ENCODE peak calls at places on chromosomes 5 and 9, in nine cellular contexts. K, Q, N, I, P, X, S, Y and O are unnamed samples.

GRCh38 chr9:5389109-5389732 is 48.5 kb downstream of the PLGRKT start:
- DNase-seq in P (no peak), S (no peak), I (peak), X (no peak), N (no peak), Y (peak), K (peak), Q (no peak), O (no peak)

GRCh38 chr5:54845567-54845941 is 139.8 kb downstream of the ESM1 start:
- DNase-seq in Q (no peak), S (no peak), I (peak), K (peak), N (no peak), P (peak), Y (no peak), X (no peak), O (no peak)

GRCh38 chr5:73278693-73279092 is 105.7 kb downstream of the TMEM174 start:
- DNase-seq in P (no peak), K (no peak), S (no peak), Y (no peak), X (no peak), N (no peak), I (peak), Q (no peak), O (no peak)

GRCh38 chr5:151082274-151082902 is 1.6 kb upstream of the TNIP1 start:
- DNase-seq in K (peak), I (peak), P (peak), S (no peak), X (peak), Y (no peak), N (peak), Q (peak), O (no peak)

GRCh38 chr5:59342181-59342580 is 551.3 kb downstream of the PDE4D start:
- DNase-seq in X (no peak), P (no peak), Q (no peak), I (no peak), S (no peak), K (no peak), N (peak), Y (no peak), O (no peak)

GRCh38 chr5:95392593-95393182 is 1.5 kb downstream of the FAM81B start:
- DNase-seq in P (peak), I (peak), N (no peak), Y (peak), K (peak), X (peak), S (no peak), Q (no peak), O (no peak)

GRCh38 chr5:157600252-157600651 is 24.7 kb upstream of the ADAM19 start:
- DNase-seq in N (no peak), I (no peak), S (no peak), K (no peak), X (no peak), P (no peak), Q (no peak), Y (no peak), O (no peak)

GRCh38 chr5:39186289-39186688 is 33.1 kb downstream of the FYB1 start:
- DNase-seq in X (no peak), N (no peak), S (no peak), Y (no peak), K (no peak), Q (no peak), I (no peak), P (no peak), O (no peak)

GRCh38 chr9:35114921-35115341 is 731 bp downstream of the ATOSB start:
- DNase-seq in K (peak), Y (peak), I (peak), S (no peak), X (peak), Q (peak), N (peak), P (peak), O (peak)

GRCh38 chr5:109200221-109200620 is 209.6 kb downstream of the PJA2 start:
- DNase-seq in N (no peak), Q (no peak), I (no peak), X (no peak), Y (no peak), K (no peak), P (no peak), S (no peak), O (no peak)

GRCh38 chr5:33921005-33921404 is 15.2 kb upstream of the RXFP3 start:
- DNase-seq in I (no peak), N (no peak), Q (no peak), K (no peak), S (no peak), Y (no peak), X (no peak), P (no peak), O (no peak)

GRCh38 chr5:124278636-124279035 is 467.8 kb downstream of the ZNF608 start:
- DNase-seq in S (no peak), K (no peak), Y (no peak), N (no peak), Q (no peak), P (no peak), I (peak), X (no peak), O (no peak)

GRCh38 chr9:34428325-34428958 is 29.9 kb downstream of the FAM219A start:
- DNase-seq in P (no peak), I (no peak), S (no peak), X (no peak), K (no peak), N (peak), Q (no peak), Y (no peak), O (no peak)

GRCh38 chr5:72288923-72289322 is 31.1 kb downstream of the MRPS27 start:
- DNase-seq in S (no peak), P (no peak), Q (no peak), N (no peak), K (no peak), I (no peak), Y (no peak), X (no peak), O (no peak)

GRCh38 chr5:474826-475661 is 32.1 kb downstream of the EXOC3 start:
- DNase-seq in P (no peak), Q (no peak), I (no peak), Y (no peak), S (no peak), X (no peak), K (no peak), N (no peak), O (no peak)

GRCh38 chr9:35689351-35689600 is 449 bp downstream of the TPM2 start:
- DNase-seq in S (no peak), Q (no peak), N (no peak), K (no peak), Y (no peak), I (no peak), X (no peak), P (no peak), O (no peak)

GRCh38 chr9:93020785-93021670 is 37.5 kb upstream of the SUSD3 start:
- DNase-seq in S (no peak), X (no peak), Q (no peak), N (no peak), K (no peak), P (no peak), I (no peak), Y (no peak), O (no peak)

GRCh38 chr9:103037508-103038477 is 42.7 kb downstream of the CYLC2 start:
- DNase-seq in Q (no peak), Y (no peak), S (no peak), N (no peak), I (peak), K (no peak), P (peak), X (no peak), O (no peak)

GRCh38 chr9:89473762-89474469 is 24.0 kb downstream of the SEMA4D start:
- DNase-seq in S (no peak), Y (no peak), K (peak), Q (no peak), I (peak), P (peak), X (no peak), N (no peak), O (no peak)

GRCh38 chr5:77768978-77769377 is 7.2 kb downstream of the TBCA start:
- DNase-seq in I (no peak), N (no peak), K (no peak), Y (no peak), X (no peak), S (no peak), P (no peak), Q (no peak), O (no peak)

GRCh38 chr5:178770621-178771020 is 40.2 kb upstream of the ZNF354A start:
- DNase-seq in S (no peak), X (no peak), K (no peak), Q (no peak), P (no peak), Y (no peak), I (no peak), N (no peak), O (no peak)

GRCh38 chr9:903886-904285 is 62.4 kb downstream of the DMRT1 start:
- DNase-seq in Y (no peak), X (no peak), K (no peak), N (no peak), P (no peak), I (no peak), Q (no peak), S (no peak), O (no peak)

GRCh38 chr5:92849798-92850197 is 731.2 kb downstream of the NR2F1-AS1 start:
- DNase-seq in Y (no peak), P (no peak), I (no peak), Q (no peak), K (no peak), S (no peak), X (no peak), N (no peak), O (no peak)

GRCh38 chr9:116705531-116705930 is 18.4 kb downstream of the TRIM32 start:
- DNase-seq in Y (no peak), I (no peak), N (no peak), X (no peak), Q (no peak), S (no peak), P (no peak), K (no peak), O (no peak)

GRCh38 chr5:149675467-149676201 is 54.5 kb upstream of the PPARGC1B start:
- DNase-seq in S (no peak), N (no peak), Q (no peak), P (peak), K (no peak), I (no peak), X (peak), Y (no peak), O (no peak)

GRCh38 chr9:136047775-136048559 is 47.1 kb downstream of the NACC2 start:
- DNase-seq in N (no peak), X (no peak), Q (no peak), S (no peak), Y (no peak), I (no peak), K (no peak), P (no peak), O (no peak)

GRCh38 chr5:111069839-111070238 is 1.7 kb upstream of the TSLP start:
- DNase-seq in S (no peak), X (no peak), N (no peak), Y (no peak), P (no peak), Q (no peak), I (no peak), K (peak), O (no peak)

GRCh38 chr5:99035942-99036341 is 107.1 kb upstream of the CHD1 start:
- DNase-seq in N (no peak), I (no peak), K (no peak), P (no peak), S (no peak), Y (no peak), Q (no peak), X (no peak), O (no peak)

GRCh38 chr9:38404314-38404713 is 11.8 kb downstream of the ALDH1B1 start:
- DNase-seq in P (no peak), I (no peak), K (no peak), N (no peak), Y (no peak), S (no peak), Q (no peak), X (no peak), O (no peak)

GRCh38 chr5:159242153-159242552 is 20.9 kb upstream of the UBLCP1 start:
- DNase-seq in I (peak), N (no peak), S (no peak), Q (no peak), P (no peak), Y (no peak), X (no peak), K (peak), O (no peak)

GRCh38 chr9:127825319-127826051 is 22.8 kb downstream of the FPGS start:
- DNase-seq in K (no peak), P (peak), N (peak), X (peak), S (no peak), Q (peak), I (no peak), Y (no peak), O (peak)

GRCh38 chr9:38707885-38708640 is 11.9 kb downstream of the FAM240B start:
- DNase-seq in K (no peak), Q (peak), N (no peak), P (no peak), I (peak), Y (peak), X (peak), S (no peak), O (peak)

GRCh38 chr9:69667306-69667705 is 4.9 kb downstream of the APBA1 start:
- DNase-seq in P (no peak), S (no peak), X (peak), I (no peak), Y (no peak), Q (peak), K (peak), N (no peak), O (no peak)

GRCh38 chr5:135432113-135432512 is 15.0 kb downstream of the DCANP1 start:
- DNase-seq in I (no peak), S (no peak), X (no peak), N (no peak), K (no peak), P (no peak), Y (no peak), Q (no peak), O (no peak)

GRCh38 chr9:127049044-127049443 is 73.4 kb downstream of the ANGPTL2 start:
- DNase-seq in K (peak), Y (peak), N (no peak), I (peak), Q (no peak), P (peak), X (no peak), S (no peak), O (no peak)

GRCh38 chr9:113885183-113886002 is 9.3 kb downstream of the ZNF618 start:
- DNase-seq in Q (no peak), Y (no peak), I (no peak), X (no peak), K (no peak), S (no peak), P (no peak), N (no peak), O (no peak)

GRCh38 chr9:28518439-28518838 is 945.2 kb upstream of the C9orf72 start:
- DNase-seq in K (no peak), I (no peak), S (no peak), P (no peak), X (no peak), Y (no peak), N (no peak), Q (no peak), O (no peak)

GRCh38 chr9:13857521-13857920 is 456.4 kb downstream of the NFIB start:
- DNase-seq in I (peak), S (no peak), Y (no peak), K (peak), P (no peak), X (no peak), N (no peak), Q (no peak), O (no peak)

GRCh38 chr5:112418412-112419049 is 546 bp downstream of the EPB41L4A start:
- DNase-seq in X (peak), N (peak), S (no peak), I (no peak), P (no peak), K (peak), Q (peak), Y (no peak), O (no peak)

GRCh38 chr5:112419596-112420110 is 576 bp upstream of the EPB41L4A start:
- DNase-seq in I (no peak), S (peak), X (peak), Y (peak), Q (peak), N (peak), K (peak), P (peak), O (no peak)

GRCh38 chr5:112419050-112419595 is at the start of gene EPB41L4A:
- DNase-seq in N (peak), K (peak), I (no peak), Y (peak), X (peak), S (no peak), P (peak), Q (peak), O (no peak)

GRCh38 chr5:112420111-112420864 is 1.2 kb upstream of the EPB41L4A start:
- DNase-seq in N (peak), I (peak), S (peak), P (peak), X (peak), Y (peak), Q (peak), K (peak), O (peak)

DNA sequence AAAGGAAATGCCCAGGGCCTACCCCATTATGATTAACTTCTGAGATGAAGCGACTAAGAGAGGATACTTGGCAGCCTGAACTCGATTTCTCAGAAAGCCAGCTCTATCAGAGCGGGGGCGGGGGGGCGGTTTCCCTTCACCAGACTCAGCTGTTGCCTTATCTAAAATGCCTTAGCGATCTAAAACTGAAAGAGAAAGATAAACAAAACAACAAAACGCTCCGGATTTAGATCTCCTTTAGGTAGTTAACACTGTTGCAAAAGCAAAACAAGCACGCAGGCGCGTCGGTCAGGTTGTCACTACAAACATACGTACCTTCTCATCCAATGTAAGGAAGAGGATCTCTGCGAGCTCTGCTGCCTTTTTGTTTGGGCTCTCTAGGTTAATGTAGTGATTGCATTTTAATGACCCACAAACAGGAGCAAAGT is 1.1 kb downstream of the EPB41L4A start:
- DNase-seq in K (peak), Q (peak), I (peak), N (peak), X (peak), Y (peak), P (peak), S (no peak), O (no peak)
- TF ChIP-seq EZH2phosphoT487 in K (no peak), Q (no peak), I (peak), N (no peak), X (no peak), Y (no peak), P (no peak), S (no peak), O (no peak)

GRCh38 chr5:137466888-137467287 is 32.2 kb downstream of the SPOCK1 start:
- DNase-seq in S (no peak), Y (no peak), N (no peak), Q (no peak), I (no peak), K (peak), X (no peak), P (no peak), O (no peak)
- TF ChIP-seq EZH2phosphoT487 in S (no peak), Y (no peak), N (no peak), Q (no peak), I (no peak), K (no peak), X (no peak), P (no peak), O (no peak)

GRCh38 chr9:137318976-137319375 is 16.9 kb upstream of the NRARP start:
- DNase-seq in Q (peak), P (peak), X (peak), N (peak), K (no peak), S (no peak), I (no peak), Y (no peak), O (no peak)
- TF ChIP-seq EZH2phosphoT487 in Q (no peak), P (no peak), X (no peak), N (no peak), K (no peak), S (no peak), I (no peak), Y (no peak), O (no peak)

GRCh38 chr9:98989036-98990000 is 45.6 kb downstream of the COL15A1 start:
- DNase-seq in X (no peak), Y (no peak), N (no peak), S (peak), I (peak), P (peak), Q (peak), K (peak), O (peak)
- TF ChIP-seq EZH2phosphoT487 in X (no peak), Y (no peak), N (no peak), S (no peak), I (no peak), P (no peak), Q (no peak), K (peak), O (no peak)

DNA sequence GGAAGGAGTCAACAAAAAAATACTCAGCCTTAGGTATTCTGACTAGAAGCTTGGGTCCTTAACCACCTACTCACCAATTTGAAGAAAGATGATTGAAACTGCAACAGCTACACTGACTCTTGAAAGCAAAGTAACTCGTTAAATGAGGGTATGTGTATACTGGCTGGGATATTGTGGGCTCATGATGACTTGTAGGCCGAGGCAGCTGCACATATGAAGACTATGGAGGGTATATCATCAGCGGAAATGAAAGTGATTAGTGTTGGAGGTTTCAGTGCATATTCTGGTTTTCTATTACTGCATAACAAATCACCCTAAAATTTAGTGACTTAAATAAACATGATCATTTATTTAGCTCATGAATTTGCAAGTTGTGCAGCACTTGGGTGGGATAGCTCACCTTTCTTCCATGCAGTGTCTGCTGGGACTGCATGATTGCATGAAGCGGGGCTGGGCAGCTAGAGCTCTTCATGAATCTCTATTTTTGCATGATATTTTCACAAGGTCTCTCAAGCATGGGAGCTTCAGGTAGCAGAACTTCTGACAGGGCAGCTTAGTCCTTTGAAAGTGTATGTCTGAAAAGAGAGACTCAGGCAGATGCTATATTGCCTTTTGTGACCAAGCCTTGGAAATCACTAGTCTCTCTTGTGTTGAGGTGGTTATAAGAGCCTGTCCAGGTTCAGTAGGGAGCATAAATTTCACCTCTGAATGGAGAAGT is 96.1 kb upstream of the CDKN2B start:
- DNase-seq in K (no peak), S (no peak), Q (no peak), N (no peak), P (no peak), I (no peak), X (no peak), Y (peak), O (peak)
- TF ChIP-seq EZH2phosphoT487 in K (no peak), S (no peak), Q (no peak), N (no peak), P (no peak), I (no peak), X (no peak), Y (no peak), O (no peak)

GRCh38 chr9:21084242-21084850 is 6.6 kb upstream of the IFNB1 start:
- DNase-seq in K (no peak), P (no peak), Q (no peak), X (no peak), N (no peak), I (no peak), Y (no peak), S (no peak), O (no peak)

GRCh38 chr9:21081451-21081850 is 3.7 kb upstream of the IFNB1 start:
- DNase-seq in N (no peak), S (no peak), K (no peak), X (no peak), Y (no peak), I (no peak), P (no peak), Q (no peak), O (no peak)

GRCh38 chr9:21080793-21081192 is 3.1 kb upstream of the IFNB1 start:
- DNase-seq in Q (no peak), Y (no peak), P (no peak), S (no peak), N (no peak), I (no peak), K (no peak), X (no peak), O (no peak)

GRCh38 chr9:21081999-21082398 is 4.3 kb upstream of the IFNB1 start:
- DNase-seq in P (no peak), K (no peak), Y (peak), N (no peak), X (no peak), I (no peak), Q (no peak), S (no peak), O (no peak)

GRCh38 chr9:21082671-21083070 is 4.9 kb upstream of the IFNB1 start:
- DNase-seq in N (no peak), X (no peak), S (no peak), Y (no peak), I (no peak), K (no peak), P (no peak), Q (no peak), O (no peak)
- TF ChIP-seq EZH2phosphoT487 in N (no peak), X (no peak), S (no peak), Y (no peak), I (no peak), K (no peak), P (no peak), Q (no peak), O (no peak)

DNA sequence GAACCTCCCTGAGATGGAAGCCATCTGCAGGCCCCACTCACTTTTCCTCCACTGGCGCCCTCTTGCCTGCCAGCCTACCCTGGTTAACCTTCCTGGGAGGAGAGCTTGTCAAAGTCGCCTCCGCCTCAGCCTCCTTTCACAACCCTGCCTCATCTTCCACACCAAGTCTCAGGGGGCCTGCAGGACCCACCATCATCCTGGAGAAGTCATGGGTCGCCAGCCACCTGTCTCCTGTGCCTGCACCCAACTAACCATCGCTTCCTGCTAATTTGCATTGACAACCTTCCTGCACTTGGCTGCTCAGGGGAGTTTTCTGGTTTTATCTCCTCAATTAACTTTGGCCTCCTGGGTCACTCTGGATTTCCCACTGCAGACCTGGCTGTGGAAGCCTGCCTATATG is 52.8 kb upstream of the GRHPR start:
- DNase-seq in I (no peak), S (no peak), K (no peak), N (no peak), X (no peak), Q (no peak), P (no peak), Y (no peak), O (peak)
- TF ChIP-seq EZH2phosphoT487 in I (no peak), S (no peak), K (no peak), N (no peak), X (no peak), Q (no peak), P (no peak), Y (no peak), O (no peak)